ENCODE peak calls at places on chromosomes 7 and 10, in seven cellular contexts. G is PC-3, F is A549, E is OCI-LY7, Z is PC-9, C is hepatocyte, K is GM23248. A is an unnamed sample.

GRCh38 chr7:128404826-128405344 is 4.9 kb downstream of the IMPDH1 start:
- DNase-seq in G (peak; percentile 43), F (no peak), E (peak; percentile 37), Z (no peak), C (no peak), K (peak; percentile 64), A (peak; percentile 95)

GRCh38 chr10:5446390-5446926 is 34.1 kb downstream of the NET1 start:
- DNase-seq in G (peak; percentile 83), F (peak; percentile 76), E (peak; percentile 87), Z (peak; percentile 87), C (peak; percentile 98), K (peak; percentile 94), A (peak; percentile 86)

GRCh38 chr7:66699998-66700397 is 40.5 kb upstream of the RABGEF1 start:
- DNase-seq in G (no peak), F (no peak), E (no peak), Z (no peak), C (no peak), K (no peak), A (no peak)

GRCh38 chr7:118259115-118259514 is 34.6 kb downstream of the ANKRD7 start:
- DNase-seq in G (peak; percentile 19), F (no peak), E (no peak), Z (no peak), C (no peak), K (peak; percentile 4), A (no peak)

GRCh38 chr7:107828540-107828939 is 25.5 kb upstream of the SLC26A3 start:
- DNase-seq in G (no peak), F (no peak), E (no peak), Z (no peak), C (no peak), K (no peak), A (no peak)

GRCh38 chr10:6114758-6115410 is 26.1 kb downstream of the RBM17 start:
- DNase-seq in G (peak; percentile 43), F (no peak), E (no peak), Z (no peak), C (no peak), K (peak; percentile 87), A (peak; percentile 86)

GRCh38 chr7:2757361-2757903 is 69.4 kb downstream of the AMZ1 start:
- DNase-seq in G (peak; percentile 81), F (peak; percentile 17), E (no peak), Z (peak; percentile 78), C (peak; percentile 30), K (peak; percentile 86), A (peak; percentile 57)

GRCh38 chr10:130233426-130233825 is 97.2 kb downstream of the GLRX3 start:
- DNase-seq in G (no peak), F (no peak), E (no peak), Z (no peak), C (no peak), K (no peak), A (no peak)

GRCh38 chr10:132142396-132143161 is 44.2 kb upstream of the DPYSL4 start:
- DNase-seq in G (peak; percentile 55), F (peak; percentile 85), E (peak; percentile 40), Z (no peak), C (peak; percentile 73), K (peak; percentile 48), A (peak; percentile 98)

GRCh38 chr7:94397721-94398120 is 3.0 kb downstream of the COL1A2 start:
- DNase-seq in G (no peak), F (no peak), E (no peak), Z (no peak), C (no peak), K (peak; percentile 73), A (no peak)

GRCh38 chr7:142508251-142508650 is 241.0 kb upstream of the PRSS1 start:
- DNase-seq in G (peak; percentile 93), F (no peak), E (no peak), Z (peak; percentile 99), C (peak; percentile 62), K (no peak), A (peak; percentile 26)

GRCh38 chr7:29919790-29920189 is 69.8 kb downstream of the SCRN1 start:
- DNase-seq in G (no peak), F (no peak), E (no peak), Z (no peak), C (no peak), K (no peak), A (no peak)

GRCh38 chr7:92697012-92697411 is 106.8 kb upstream of the FAM133B start:
- DNase-seq in G (no peak), F (no peak), E (no peak), Z (no peak), C (no peak), K (no peak), A (no peak)

GRCh38 chr7:92699560-92699959 is 109.4 kb upstream of the FAM133B start:
- DNase-seq in G (no peak), F (no peak), E (no peak), Z (no peak), C (no peak), K (peak; percentile 48), A (peak; percentile 69)

GRCh38 chr7:92697414-92697813 is 107.2 kb upstream of the FAM133B start:
- DNase-seq in G (no peak), F (no peak), E (no peak), Z (no peak), C (no peak), K (no peak), A (no peak)

GRCh38 chr7:92696584-92696983 is 106.4 kb upstream of the FAM133B start:
- DNase-seq in G (no peak), F (no peak), E (no peak), Z (no peak), C (no peak), K (no peak), A (no peak)

DNA sequence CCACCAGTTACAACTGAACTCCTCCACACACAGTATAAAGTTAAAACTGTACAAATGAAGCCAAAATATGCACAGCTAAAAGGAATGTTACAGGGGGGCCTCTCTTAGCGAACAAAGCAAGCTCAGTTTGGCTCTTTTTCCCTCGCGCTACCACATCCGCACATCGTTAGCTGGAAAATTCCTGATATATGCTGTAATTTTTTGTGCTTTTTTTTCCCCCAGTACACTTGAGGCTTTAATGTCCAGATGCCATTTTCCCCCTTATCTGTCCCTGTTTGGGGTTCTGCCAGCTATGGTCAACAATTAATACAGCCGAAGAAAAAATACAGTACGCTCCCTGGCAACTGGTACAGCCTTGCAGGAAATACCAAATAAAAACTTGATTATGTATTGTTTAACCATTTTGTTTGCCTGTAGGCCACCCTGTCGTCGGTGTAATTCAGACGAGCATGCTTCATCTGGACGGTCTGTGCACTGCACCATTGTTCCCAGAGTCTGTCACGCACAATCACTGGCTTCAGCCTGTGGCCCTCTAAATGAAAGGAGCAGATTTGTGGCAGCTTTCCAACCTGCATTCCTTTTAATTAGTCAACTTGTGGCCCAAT is 108.1 kb upstream of the FAM133B start:
- DNase-seq in G (no peak), F (peak; percentile 34), E (no peak), Z (no peak), C (peak; percentile 49), K (peak; percentile 81), A (peak; percentile 83)
- H3K4me2 ChIP-seq in G (no peak overlapping the region), F (peak overlapping the region; percentile 72), E (no peak overlapping the region), Z (no peak overlapping the region), C (peak overlapping the region; percentile 71), K (peak overlapping the region; percentile 66), A (peak overlapping the region; percentile 72)

GRCh38 chr10:78581133-78581694 is 487.6 kb upstream of the ZMIZ1 start:
- DNase-seq in G (no peak), F (no peak), E (no peak), Z (no peak), C (no peak), K (no peak), A (no peak)
- H3K4me3 ChIP-seq in G (no peak overlapping the region), F (no peak overlapping the region), E (no peak overlapping the region), Z (no peak overlapping the region), C (no peak overlapping the region), K (no peak overlapping the region), A (no peak overlapping the region)

GRCh38 chr7:155732275-155732674 is 80.0 kb downstream of the SHH start:
- DNase-seq in G (no peak), F (no peak), E (no peak), Z (no peak), C (no peak), K (no peak), A (no peak)

GRCh38 chr7:155731871-155732270 is 80.4 kb downstream of the SHH start:
- DNase-seq in G (no peak), F (no peak), E (no peak), Z (no peak), C (no peak), K (no peak), A (no peak)

GRCh38 chr7:155733582-155734444 is 78.5 kb downstream of the SHH start:
- DNase-seq in G (no peak), F (no peak), E (peak; percentile 44), Z (no peak), C (no peak), K (no peak), A (no peak)

GRCh38 chr7:155729847-155730246 is 82.4 kb downstream of the SHH start:
- DNase-seq in G (peak; percentile 60), F (no peak), E (no peak), Z (no peak), C (no peak), K (peak; percentile 10), A (no peak)

DNA sequence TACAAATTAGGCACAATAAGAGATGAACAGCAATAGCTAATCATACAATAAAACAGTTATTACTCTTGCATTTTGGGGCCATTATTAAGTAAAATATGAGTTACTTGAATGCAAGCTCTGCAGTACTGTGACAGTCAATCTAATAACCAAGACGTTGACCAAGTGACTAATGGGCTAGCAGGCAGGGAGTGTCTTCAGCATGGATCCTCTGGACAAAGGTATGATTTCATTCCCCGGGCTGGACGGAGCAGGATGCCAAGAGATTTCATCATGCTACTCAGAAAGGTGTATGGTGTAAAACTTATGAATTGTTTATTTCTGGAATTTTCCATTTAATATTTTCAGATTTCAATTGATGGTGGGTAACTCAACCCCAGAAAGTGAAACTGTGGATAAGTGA is 80.9 kb downstream of the SHH start:
- DNase-seq in G (peak; percentile 78), F (no peak), E (no peak), Z (peak; percentile 69), C (peak; percentile 24), K (peak; percentile 13), A (no peak)
- H3K4me2 ChIP-seq in G (peak overlapping the region; percentile 20), F (peak overlapping the region; percentile 52), E (no peak overlapping the region), Z (no peak overlapping the region), C (no peak overlapping the region), K (no peak overlapping the region), A (no peak overlapping the region)

GRCh38 chr7:49775065-49775948 is 1.9 kb downstream of the VWC2 start:
- DNase-seq in G (no peak), F (no peak), E (no peak), Z (no peak), C (peak; percentile 27), K (peak; percentile 10), A (peak; percentile 73)

GRCh38 chr7:49771427-49772176 is 1.8 kb upstream of the VWC2 start:
- DNase-seq in G (no peak), F (no peak), E (no peak), Z (no peak), C (no peak), K (no peak), A (peak; percentile 51)

GRCh38 chr7:49773939-49774458 is 561 bp downstream of the VWC2 start:
- DNase-seq in G (no peak), F (no peak), E (no peak), Z (no peak), C (peak; percentile 14), K (no peak), A (peak; percentile 74)

GRCh38 chr7:49774459-49775064 is 1.1 kb downstream of the VWC2 start:
- DNase-seq in G (no peak), F (no peak), E (no peak), Z (no peak), C (no peak), K (no peak), A (peak; percentile 82)

GRCh38 chr7:49773082-49773938 is at the start of gene VWC2:
- DNase-seq in G (no peak), F (no peak), E (no peak), Z (no peak), C (peak; percentile 16), K (peak; percentile 6), A (peak; percentile 78)
- H3K4me3 ChIP-seq in G (no peak within 1 kb of the TSS), F (no peak within 1 kb of the TSS), E (no peak within 1 kb of the TSS), Z (no peak within 1 kb of the TSS), C (peak within 1 kb of the TSS; percentile 32), K (no peak within 1 kb of the TSS), A (no peak within 1 kb of the TSS)